ENCODE peak calls at places on chromosomes 5 and 9, in four cellular contexts. O is GM23248, A is PC-3, G is HCT116. K is an unnamed sample.

GRCh38 chr9:98427491-98427890 is 172.0 kb upstream of the TBC1D2 start:
- DNase-seq in O (peak; percentile 74), A (no peak), G (no peak), K (no peak)

GRCh38 chr9:75651709-75652108 is 238.8 kb upstream of the PCSK5 start:
- DNase-seq in O (no peak), A (no peak), G (no peak), K (no peak)

GRCh38 chr9:124205686-124206352 is 51.9 kb upstream of the NEK6 start:
- DNase-seq in O (no peak), A (no peak), G (no peak), K (no peak)

GRCh38 chr9:73689091-73689870 is 537.6 kb downstream of the ANXA1 start:
- DNase-seq in O (no peak), A (no peak), G (no peak), K (no peak)

GRCh38 chr9:121768416-121769015 is 117.1 kb downstream of the DAB2IP start:
- DNase-seq in O (no peak), A (no peak), G (no peak), K (no peak)

GRCh38 chr5:2175041-2175440 is 292.3 kb upstream of the IRX4 start:
- DNase-seq in O (no peak), A (no peak), G (no peak), K (no peak)

GRCh38 chr5:93677344-93678021 is 63.9 kb downstream of the POU5F2 start:
- DNase-seq in O (peak; percentile 82), A (peak; percentile 82), G (peak; percentile 42), K (no peak)

GRCh38 chr5:52800394-52801213 is 12.9 kb downstream of the ITGA1 start:
- DNase-seq in O (peak; percentile 91), A (peak; percentile 64), G (no peak), K (peak; percentile 11)

GRCh38 chr9:129382281-129383004 is 204.4 kb upstream of the IER5L start:
- DNase-seq in O (no peak), A (no peak), G (no peak), K (no peak)

GRCh38 chr9:89848060-89849040 is 243.5 kb downstream of the GADD45G start:
- DNase-seq in O (no peak), A (no peak), G (no peak), K (no peak)

GRCh38 chr9:89849096-89849495 is 244.3 kb downstream of the GADD45G start:
- DNase-seq in O (no peak), A (no peak), G (no peak), K (no peak)

GRCh38 chr9:89850153-89850552 is 245.3 kb downstream of the GADD45G start:
- DNase-seq in O (no peak), A (no peak), G (no peak), K (no peak)

GRCh38 chr9:89853161-89853560 is 248.3 kb downstream of the GADD45G start:
- DNase-seq in O (no peak), A (no peak), G (no peak), K (no peak)

DNA sequence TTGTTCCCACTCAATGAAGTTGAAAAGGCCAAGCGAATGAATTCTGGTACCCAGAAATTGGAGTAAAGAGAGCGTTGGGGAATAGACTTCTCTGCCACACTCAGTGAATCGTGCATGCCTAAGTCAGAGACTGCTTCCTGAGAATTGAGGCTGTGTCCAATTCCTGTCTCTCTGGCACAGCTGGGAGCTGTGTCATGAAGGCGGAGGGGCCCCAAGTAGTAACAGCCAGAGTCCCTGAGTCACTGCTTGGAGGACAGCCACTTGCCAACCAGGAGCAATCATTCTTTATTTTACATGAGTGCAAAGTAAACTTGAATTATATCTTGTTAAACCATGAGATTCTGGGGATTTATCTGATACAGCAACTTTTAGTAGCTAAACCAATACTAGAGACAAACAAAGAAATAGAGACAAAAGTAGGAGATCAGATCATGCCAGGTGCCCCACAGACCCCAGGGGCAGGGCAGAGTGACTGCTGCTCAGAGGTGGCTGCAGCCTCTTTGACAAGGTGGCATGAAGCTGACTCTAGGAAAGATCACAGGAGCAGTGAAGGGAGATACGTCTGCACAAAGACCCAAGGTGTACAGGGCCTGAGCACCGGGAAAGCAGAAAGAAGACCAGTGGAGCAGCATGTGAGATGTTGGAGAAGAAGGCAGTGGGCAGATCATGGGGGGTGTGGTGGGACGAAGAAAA is 246.0 kb downstream of the GADD45G start:
- DNase-seq in O (peak; percentile 91), A (peak; percentile 18), G (no peak), K (no peak)
- TF ChIP-seq EZH2phosphoT487 in O (no peak), A (no peak), G (no peak), K (no peak)

GRCh38 chr5:73435640-73436534 is 12.7 kb downstream of the FOXD1 start:
- DNase-seq in O (peak; percentile 6), A (no peak), G (no peak), K (no peak)

GRCh38 chr5:73434921-73435320 is 13.7 kb downstream of the FOXD1 start:
- DNase-seq in O (no peak), A (no peak), G (no peak), K (no peak)

GRCh38 chr5:73433272-73433981 is 15.2 kb downstream of the FOXD1 start:
- DNase-seq in O (peak; percentile 12), A (no peak), G (no peak), K (no peak)

GRCh38 chr5:73434461-73434860 is 14.1 kb downstream of the FOXD1 start:
- DNase-seq in O (peak; percentile 27), A (peak; percentile 23), G (no peak), K (no peak)

DNA sequence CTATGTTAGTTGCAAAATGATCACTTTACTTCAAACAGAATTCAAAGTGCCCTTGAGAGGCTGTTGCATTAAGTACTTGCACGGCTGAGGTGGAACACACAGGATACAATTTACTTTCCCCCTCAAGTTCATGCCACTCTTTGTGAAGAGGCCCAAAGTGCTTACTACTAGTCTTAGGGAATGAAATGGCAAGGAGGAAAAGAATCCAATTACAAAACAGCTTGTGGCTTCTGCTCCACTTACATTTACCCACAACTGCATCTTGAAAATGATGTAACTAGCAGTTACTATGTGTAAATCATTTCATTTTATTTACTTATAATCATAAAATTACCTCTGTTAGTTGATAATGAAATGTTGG is 14.6 kb downstream of the FOXD1 start:
- DNase-seq in O (peak; percentile 68), A (no peak), G (no peak), K (no peak)
- H2AFZ ChIP-seq in O (no peak overlapping the region), A (no peak overlapping the region), G (no peak overlapping the region), K (no peak overlapping the region)

GRCh38 chr5:88694087-88694703 is 188.8 kb downstream of the MEF2C start:
- DNase-seq in O (no peak), A (no peak), G (no peak), K (no peak)
- TF ChIP-seq EZH2 in O (no peak), A (no peak), G (no peak), K (no peak)

DNA sequence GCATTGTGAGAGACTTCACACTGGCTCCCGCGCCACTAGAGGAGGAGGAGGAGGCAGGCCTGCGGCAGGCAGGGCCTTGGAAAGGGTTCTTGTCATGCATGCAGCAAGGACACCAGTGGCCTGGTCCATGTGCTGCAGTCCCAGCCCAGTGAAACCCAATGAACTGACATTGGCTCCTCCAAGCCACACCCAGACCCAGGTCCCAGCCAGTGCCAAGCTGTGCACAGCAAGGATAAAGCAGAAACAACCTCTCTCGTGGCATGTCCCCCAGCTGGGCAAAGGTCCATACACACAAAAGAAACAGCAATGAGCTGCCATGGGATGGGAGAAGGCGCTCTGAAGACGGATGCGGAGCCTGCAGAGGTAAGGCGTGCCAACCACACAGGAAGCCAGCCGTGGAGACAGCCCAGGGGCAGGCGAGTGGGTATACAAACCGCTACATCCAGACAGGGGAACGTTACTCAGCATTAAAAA is 89.2 kb downstream of the SEMA4D start:
- DNase-seq in O (no peak), A (peak; percentile 7), G (no peak), K (peak; percentile 40)
- TF ChIP-seq EZH2phosphoT487 in O (no peak), A (no peak), G (no peak), K (no peak)

GRCh38 chr5:60843693-60844428 is at the start of gene ELOVL7:
- DNase-seq in O (peak; percentile 51), A (peak; percentile 35), G (peak; percentile 66), K (peak; percentile 90)

GRCh38 chr5:60846298-60846697 is 2.2 kb upstream of the ELOVL7 start:
- DNase-seq in O (no peak), A (no peak), G (no peak), K (no peak)

GRCh38 chr5:60844429-60844890 is 391 bp upstream of the ELOVL7 start:
- DNase-seq in O (peak; percentile 41), A (no peak), G (peak; percentile 16), K (no peak)

GRCh38 chr5:60841361-60841760 is 2.7 kb downstream of the ELOVL7 start:
- DNase-seq in O (no peak), A (no peak), G (no peak), K (no peak)

DNA sequence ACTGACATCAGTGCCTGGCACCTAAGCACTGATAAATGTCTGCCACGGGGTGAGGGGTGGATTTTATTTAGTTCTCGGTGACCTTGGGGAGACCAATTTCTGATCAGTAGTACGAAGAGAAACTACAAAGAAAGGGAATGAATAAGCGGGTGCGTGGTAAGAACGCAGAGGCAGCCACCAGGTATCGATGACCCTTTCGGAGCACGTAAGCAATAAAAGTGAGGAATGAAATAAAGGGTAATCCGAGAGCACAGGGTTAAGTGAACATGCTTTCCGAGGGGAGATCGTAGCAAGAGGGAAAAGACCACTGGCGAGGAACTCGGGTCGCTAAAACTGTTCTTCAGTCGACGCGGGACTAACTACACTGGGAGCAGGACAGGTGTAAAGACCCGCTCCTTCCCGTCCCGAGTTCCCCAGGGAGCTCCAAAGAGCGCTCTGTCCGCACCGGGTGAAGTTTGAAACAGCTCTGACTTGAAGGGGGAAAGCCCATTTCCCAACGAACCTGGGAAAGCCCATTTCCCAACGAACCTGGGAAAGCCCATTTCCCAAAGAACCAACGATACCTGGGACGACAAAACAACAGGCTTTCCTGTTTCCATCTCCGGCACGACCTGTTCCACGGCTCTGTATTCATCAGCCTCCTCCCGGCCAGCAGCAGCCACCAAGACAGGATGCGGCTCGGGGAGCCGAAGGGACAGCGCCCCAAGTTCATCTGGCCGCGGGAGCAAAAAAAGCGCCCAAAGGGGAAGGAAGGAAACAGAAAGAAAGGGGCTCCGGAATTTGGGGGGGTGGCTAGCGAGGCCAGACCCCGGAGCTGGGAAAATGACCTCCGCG is 993 bp downstream of the ELOVL7 start:
- DNase-seq in O (peak; percentile 38), A (no peak), G (no peak), K (peak; percentile 37)
- H2AFZ ChIP-seq in O (peak overlapping the region; percentile 75), A (no peak overlapping the region), G (no peak overlapping the region), K (peak overlapping the region; percentile 92)

GRCh38 chr9:34624475-34624984 is 4.2 kb upstream of the DCTN3 start:
- DNase-seq in O (no peak), A (no peak), G (no peak), K (no peak)
- TF ChIP-seq EZH2 in O (no peak), A (no peak), G (no peak), K (no peak)

GRCh38 chr9:117671468-117671867 is 32.7 kb upstream of the TLR4 start:
- DNase-seq in O (peak; percentile 28), A (no peak), G (no peak), K (no peak)
- TF ChIP-seq EZH2phosphoT487 in O (no peak), A (no peak), G (no peak), K (no peak)

GRCh38 chr5:40191041-40191550 is 488.6 kb upstream of the PTGER4 start:
- DNase-seq in O (no peak), A (no peak), G (no peak), K (no peak)
- H2AFZ ChIP-seq in O (no peak overlapping the region), A (peak overlapping the region; percentile 25), G (no peak overlapping the region), K (no peak overlapping the region)

DNA sequence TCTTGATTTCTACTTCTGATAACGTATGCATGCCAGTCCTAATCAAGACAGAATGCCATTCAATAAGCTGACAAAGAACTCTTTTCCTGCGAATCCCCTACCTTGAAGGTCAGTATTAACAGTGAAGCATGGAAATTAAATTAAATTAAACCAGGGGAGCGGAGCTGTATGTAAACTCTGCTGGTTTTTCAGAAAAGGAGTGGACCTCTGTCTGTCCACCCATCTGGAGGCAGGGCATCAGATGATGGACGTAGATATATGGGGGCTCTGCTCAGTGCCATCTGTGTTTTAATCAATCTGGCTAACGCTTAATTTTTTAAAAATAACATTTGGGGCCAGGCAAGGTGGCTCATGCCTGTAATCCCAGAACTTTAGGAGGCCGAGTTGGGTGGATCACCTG is 101.9 kb downstream of the ROR2 start:
- DNase-seq in O (no peak), A (no peak), G (no peak), K (no peak)
- TF ChIP-seq EZH2 in O (no peak), A (no peak), G (no peak), K (no peak)

K was measured in MM.1S.